ENCODE peak calls at places on chromosomes 1 and 21, in nine cellular contexts. W, Q, B, G, V, N, R, U and Z are unnamed samples.

GRCh38 chr1:37234941-37235418 is 200.7 kb upstream of the GRIK3 start:
- DNase-seq in W (no peak), R (no peak), G (no peak), N (no peak), B (no peak), V (no peak), U (no peak), Q (no peak), Z (no peak)

GRCh38 chr1:62230724-62231123 is 36.1 kb downstream of the L1TD1 start:
- DNase-seq in V (peak), Q (no peak), B (no peak), W (peak), G (no peak), N (no peak), R (no peak), U (no peak), Z (peak)

GRCh38 chr1:196255762-196256161 is 352.5 kb downstream of the KCNT2 start:
- DNase-seq in U (no peak), R (no peak), G (no peak), B (no peak), N (no peak), Q (no peak), W (no peak), V (no peak), Z (no peak)

GRCh38 chr1:17251699-17252376 is 2.9 kb downstream of the PADI3 start:
- DNase-seq in V (peak), R (no peak), G (no peak), B (no peak), W (no peak), U (no peak), N (no peak), Q (no peak), Z (no peak)

GRCh38 chr21:38114717-38115333 is 142.0 kb upstream of the KCNJ15 start:
- DNase-seq in N (no peak), G (no peak), W (no peak), B (no peak), V (no peak), R (no peak), U (no peak), Q (no peak), Z (no peak)

GRCh38 chr1:231604276-231604621 is 22.3 kb upstream of the DISC1 start:
- DNase-seq in U (no peak), R (no peak), G (no peak), V (no peak), Q (no peak), W (no peak), N (no peak), B (no peak), Z (no peak)

GRCh38 chr1:233253231-233254038 is 42.1 kb downstream of the PCNX2 start:
- DNase-seq in U (no peak), W (no peak), V (no peak), R (no peak), B (no peak), G (no peak), Q (no peak), N (no peak), Z (no peak)

GRCh38 chr1:109199710-109200109 is 14.0 kb upstream of the SARS1 start:
- DNase-seq in N (no peak), U (no peak), G (no peak), Q (no peak), R (no peak), V (no peak), W (no peak), B (no peak), Z (no peak)

GRCh38 chr21:43734830-43735229 is 15.9 kb downstream of the PDXK start:
- DNase-seq in V (peak), G (no peak), Q (peak), W (no peak), U (no peak), N (no peak), R (no peak), B (peak), Z (no peak)

GRCh38 chr1:174269932-174270651 is 110.8 kb downstream of the RABGAP1L start:
- DNase-seq in W (no peak), B (no peak), N (no peak), R (no peak), G (no peak), Q (no peak), V (no peak), U (no peak), Z (no peak)

GRCh38 chr1:11671205-11671543 is 7.2 kb downstream of the FBXO6 start:
- DNase-seq in Q (no peak), W (no peak), R (no peak), B (no peak), V (no peak), G (no peak), U (no peak), N (no peak), Z (no peak)

GRCh38 chr1:201495447-201496295 is 11.3 kb downstream of the CSRP1 start:
- DNase-seq in Q (peak), R (no peak), U (peak), B (peak), V (peak), N (peak), W (no peak), G (peak), Z (peak)

GRCh38 chr1:185446131-185446530 is 129.1 kb upstream of the IVNS1ABP start:
- DNase-seq in V (no peak), R (no peak), N (no peak), B (no peak), W (no peak), G (no peak), Q (no peak), U (no peak), Z (no peak)

GRCh38 chr1:155078496-155079209 is at the start of gene EFNA3:
- DNase-seq in B (peak), W (no peak), V (peak), Q (peak), N (peak), R (peak), U (peak), G (peak), Z (peak)

GRCh38 chr1:212700892-212701819 is 1.5 kb upstream of the BATF3 start:
- DNase-seq in R (peak), Q (no peak), W (no peak), U (peak), G (peak), N (peak), B (peak), V (peak), Z (peak)

GRCh38 chr1:226131639-226132038 is 54.9 kb downstream of the ACBD3 start:
- DNase-seq in B (no peak), N (no peak), Q (no peak), W (no peak), G (no peak), U (no peak), R (no peak), V (no peak), Z (peak)

GRCh38 chr1:204673909-204674701 is 11.4 kb downstream of the LRRN2 start:
- DNase-seq in G (no peak), B (no peak), W (no peak), N (no peak), V (no peak), U (no peak), Q (no peak), R (no peak), Z (no peak)

GRCh38 chr1:59242345-59242744 is 54.5 kb upstream of the FGGY start:
- DNase-seq in N (no peak), V (no peak), W (no peak), R (no peak), U (no peak), Q (no peak), G (peak), B (no peak), Z (no peak)

GRCh38 chr1:59244891-59245290 is 52.0 kb upstream of the FGGY start:
- DNase-seq in W (no peak), R (no peak), V (no peak), N (no peak), B (no peak), U (no peak), Q (no peak), G (no peak), Z (no peak)

GRCh38 chr1:59241909-59242308 is 55.0 kb upstream of the FGGY start:
- DNase-seq in G (no peak), N (no peak), B (no peak), R (no peak), U (no peak), W (no peak), V (no peak), Q (no peak), Z (no peak)

GRCh38 chr1:59243544-59243943 is 53.4 kb upstream of the FGGY start:
- DNase-seq in G (no peak), B (no peak), N (no peak), V (no peak), R (no peak), U (no peak), W (no peak), Q (no peak), Z (no peak)

DNA sequence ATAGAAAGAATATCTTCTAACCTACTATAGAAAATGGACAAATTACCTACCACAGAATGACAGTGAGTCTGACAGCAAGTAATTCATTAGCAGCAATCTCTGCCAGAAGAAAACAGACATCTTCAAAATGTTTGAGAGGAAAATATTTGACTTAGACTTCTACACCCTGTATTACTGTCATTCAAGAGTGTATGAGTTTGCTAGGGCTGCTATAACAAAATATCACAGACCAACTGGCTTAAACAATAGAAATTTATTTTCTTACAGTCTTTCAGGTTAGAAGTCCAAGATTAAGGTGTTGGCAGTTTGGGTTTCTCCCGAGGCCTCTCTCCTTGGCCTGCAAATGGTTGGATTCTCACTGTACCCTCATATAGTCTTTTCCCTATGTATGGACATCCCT is 52.9 kb upstream of the FGGY start:
- DNase-seq in W (no peak), V (no peak), B (no peak), Q (no peak), G (no peak), N (no peak), U (no peak), R (no peak), Z (no peak)
- H3K4me3 ChIP-seq in W (no peak), V (no peak), B (no peak), Q (no peak), G (no peak), N (no peak), U (no peak), R (no peak), Z (no peak)

GRCh38 chr21:33230518-33231324 is 983 bp downstream of the IFNAR2 start:
- DNase-seq in N (peak), R (peak), V (peak), B (peak), G (peak), Q (no peak), U (peak), W (no peak), Z (peak)
- TF ChIP-seq POLR2A in N (no peak), R (no peak), V (no peak), B (no peak), G (no peak), Q (no peak), U (no peak), W (no peak), Z (no peak)

GRCh38 chr1:5603353-5604104 is 388.7 kb downstream of the NPHP4 start:
- DNase-seq in Q (no peak), U (no peak), R (no peak), G (no peak), B (no peak), V (no peak), W (no peak), N (no peak), Z (no peak)
- TF ChIP-seq CTCF in Q (no peak), U (no peak), R (no peak), G (no peak), B (no peak), V (no peak), W (no peak), N (no peak), Z (no peak)

DNA sequence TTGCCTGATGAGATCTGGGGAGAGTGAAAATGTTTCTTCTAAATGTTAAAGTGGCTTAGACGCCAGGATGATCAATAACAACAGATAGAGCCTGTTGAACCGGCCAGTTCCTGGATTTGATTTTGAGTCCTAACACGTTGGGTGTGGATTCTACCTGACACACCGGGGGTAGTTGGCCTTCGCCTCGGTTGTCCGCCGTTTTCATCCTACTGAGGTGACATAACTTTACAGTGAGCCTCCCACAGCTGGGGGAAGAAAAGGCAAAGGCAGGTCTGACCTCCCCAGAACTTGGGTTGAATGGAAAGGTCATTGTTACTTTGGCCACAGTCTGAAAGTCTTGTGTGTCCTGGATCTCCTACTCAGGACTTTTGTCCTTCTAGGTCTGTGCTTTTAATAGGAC is 1.1 kb downstream of the PGD start:
- DNase-seq in Q (no peak), R (no peak), N (no peak), B (no peak), G (no peak), U (no peak), V (no peak), W (no peak), Z (no peak)
- H3K4me3 ChIP-seq in Q (peak), R (peak), N (peak), B (peak), G (peak), U (peak), V (peak), W (peak), Z (no peak)

GRCh38 chr1:166849135-166849534 is 9.9 kb downstream of the POGK start:
- DNase-seq in V (no peak), W (no peak), R (no peak), U (no peak), B (no peak), N (no peak), Q (no peak), G (no peak), Z (no peak)
- TF ChIP-seq POLR2A in V (no peak), W (no peak), R (no peak), U (no peak), B (no peak), N (no peak), Q (no peak), G (no peak), Z (no peak)

GRCh38 chr1:66924756-66925557 is at the start of the genes DNAI4 and MIER1:
- DNase-seq in V (peak), R (peak), G (peak), B (peak), W (peak), Q (peak), U (peak), N (peak), Z (peak)
- TF ChIP-seq CTCF in V (peak), R (no peak), G (no peak), B (no peak), W (no peak), Q (peak), U (peak), N (peak), Z (no peak)

GRCh38 chr1:31576743-31577455 is 584 bp downstream of the TINAGL1 start:
- DNase-seq in W (no peak), V (no peak), U (no peak), Q (no peak), R (no peak), G (no peak), N (no peak), B (no peak), Z (no peak)
- H3K4me3 ChIP-seq in W (peak), V (no peak), U (peak), Q (peak), R (no peak), G (peak), N (peak), B (peak), Z (peak)